ENCODE peak calls at places on chromosome 16, in six cellular contexts. D is effector CD4-positive, alpha-beta T cell; T is T-helper 9 cell; C is NCI-H2029; H is GM20000; S is GM12865. K is an unnamed sample.

GRCh38 chr16:59733321-59733720 is 999.2 kb upstream of the GOT2 start:
- DNase-seq in S (no peak), C (no peak), D (no peak), H (no peak), T (no peak), K (no peak)

GRCh38 chr16:75043175-75043937 is 44.5 kb downstream of the ZNRF1 start:
- DNase-seq in D (no peak), H (peak; percentile 32), C (no peak), S (peak; percentile 61), T (no peak), K (no peak)

GRCh38 chr16:88888057-88888777 is 21.8 kb upstream of the PABPN1L start:
- DNase-seq in C (no peak), T (no peak), H (no peak), D (no peak), S (no peak), K (no peak)

GRCh38 chr16:4370570-4371480 is 823 bp upstream of the VASN start:
- DNase-seq in C (no peak), S (no peak), H (no peak), T (no peak), D (no peak), K (peak; percentile 77)

GRCh38 chr16:68508641-68509240 is 30.4 kb upstream of the ZFP90 start:
- DNase-seq in C (no peak), S (no peak), T (no peak), D (no peak), H (no peak), K (no peak)

GRCh38 chr16:66695935-66696668 is 441 bp downstream of the CMTM4 start:
- DNase-seq in D (peak; percentile 8), H (peak; percentile 20), C (no peak), T (peak; percentile 3), S (peak; percentile 44), K (peak; percentile 92)

GRCh38 chr16:17271687-17272086 is 199.1 kb downstream of the XYLT1 start:
- DNase-seq in D (no peak), S (no peak), H (no peak), C (peak; percentile 18), T (no peak), K (peak; percentile 53)

GRCh38 chr16:14364386-14365199 is 265.5 kb downstream of the PARN start:
- DNase-seq in T (no peak), D (no peak), S (no peak), H (no peak), C (no peak), K (no peak)

GRCh38 chr16:28494141-28494851 is at the start of gene APOBR:
- DNase-seq in C (no peak), D (peak; percentile 88), H (peak; percentile 85), T (peak; percentile 77), S (peak; percentile 95), K (no peak)

GRCh38 chr16:79402920-79403319 is 197.6 kb downstream of the MAF start:
- DNase-seq in H (no peak), C (no peak), D (no peak), T (no peak), S (no peak), K (no peak)

GRCh38 chr16:73956592-73957495 is 339.8 kb upstream of the PSMD7 start:
- DNase-seq in C (peak; percentile 13), H (peak; percentile 57), S (peak; percentile 54), D (no peak), T (peak; percentile 3), K (no peak)

GRCh38 chr16:86337138-86337537 is 173.2 kb upstream of the FOXF1 start:
- DNase-seq in T (no peak), C (no peak), S (no peak), H (no peak), D (no peak), K (no peak)

GRCh38 chr16:181668-182021 is 1.4 kb downstream of the HBQ1 start:
- DNase-seq in T (no peak), D (no peak), C (no peak), S (no peak), H (no peak), K (no peak)

GRCh38 chr16:75305364-75306101 is 54.1 kb upstream of the BCAR1 start:
- DNase-seq in H (no peak), C (peak; percentile 65), T (no peak), D (no peak), S (peak; percentile 72), K (peak; percentile 85)

GRCh38 chr16:68257251-68257905 is 6.9 kb upstream of the SLC7A6 start:
- DNase-seq in H (peak; percentile 80), D (no peak), C (no peak), S (peak; percentile 70), T (no peak), K (peak; percentile 6)

K was measured in pancreas.